ENCODE peak calls at places on chromosome 13, in five cellular contexts. X is dorsolateral prefrontal cortex, E is midbrain, M is Calu3, R is RWPE2. D is an unnamed sample.

GRCh38 chr13:52459668-52460067 is 4.4 kb downstream of the CKAP2 start:
- DNase-seq in M (no peak), E (no peak), R (no peak), X (no peak), D (no peak)

GRCh38 chr13:90047600-90047999 is 1299.9 kb upstream of the MIR17HG start:
- DNase-seq in M (no peak), X (no peak), R (no peak), E (no peak), D (no peak)

GRCh38 chr13:59533561-59534337 is 630.0 kb downstream of the DIAPH3 start:
- DNase-seq in R (peak; percentile 58), E (no peak), X (no peak), M (peak; percentile 13), D (no peak)

GRCh38 chr13:41668130-41668757 is 210.9 kb downstream of the RGCC start:
- DNase-seq in M (peak; percentile 39), X (no peak), R (no peak), E (peak; percentile 84), D (no peak)

GRCh38 chr13:34017231-34017630 is 199.3 kb downstream of the RFC3 start:
- DNase-seq in R (no peak), E (no peak), X (no peak), M (no peak), D (no peak)

GRCh38 chr13:53200498-53201453 is 172.2 kb downstream of the OLFM4 start:
- DNase-seq in R (no peak), E (peak; percentile 23), M (no peak), X (no peak), D (peak; percentile 29)

GRCh38 chr13:108968566-108968965 is 339.2 kb downstream of the MYO16 start:
- DNase-seq in M (no peak), X (no peak), E (no peak), R (no peak), D (no peak)

GRCh38 chr13:51626749-51627148 is 42.5 kb downstream of the WDFY2 start:
- DNase-seq in R (no peak), M (no peak), X (no peak), E (no peak), D (peak; percentile 13)

GRCh38 chr13:107866007-107866665 is 349.2 kb downstream of the LIG4 start:
- DNase-seq in M (peak; percentile 6), R (no peak), X (no peak), E (peak; percentile 63), D (no peak)

GRCh38 chr13:27601208-27601607 is 19.1 kb downstream of the LNX2 start:
- DNase-seq in R (no peak), E (no peak), M (no peak), X (no peak), D (no peak)

GRCh38 chr13:32045963-32046785 is 14.6 kb downstream of the FRY start:
- DNase-seq in E (peak; percentile 76), R (no peak), M (peak; percentile 18), X (no peak), D (no peak)

GRCh38 chr13:98510156-98510509 is 66.8 kb downstream of the STK24 start:
- DNase-seq in X (no peak), E (no peak), M (no peak), R (no peak), D (no peak)

GRCh38 chr13:105410602-105411001 is 1124.9 kb downstream of the EFNB2 start:
- DNase-seq in M (peak; percentile 0), X (peak; percentile 44), R (no peak), E (peak; percentile 55), D (no peak)

GRCh38 chr13:63910406-63910957 is 2494.8 kb upstream of the PCDH20 start:
- DNase-seq in X (no peak), E (peak; percentile 19), M (no peak), R (no peak), D (no peak)

GRCh38 chr13:110634558-110634957 is 19.2 kb downstream of the NAXD start:
- DNase-seq in X (no peak), R (no peak), M (no peak), E (no peak), D (no peak)

GRCh38 chr13:29402168-29402621 is 193.3 kb downstream of the SLC7A1 start:
- DNase-seq in R (no peak), E (no peak), X (no peak), M (no peak), D (no peak)

GRCh38 chr13:112115403-112116091 is 48.6 kb downstream of the SOX1 start:
- DNase-seq in R (no peak), M (no peak), X (no peak), E (no peak), D (no peak)

GRCh38 chr13:30880756-30881155 is 25.3 kb upstream of the MEDAG start:
- DNase-seq in X (no peak), E (no peak), R (no peak), M (no peak), D (no peak)

GRCh38 chr13:72637561-72637960 is 89.9 kb downstream of the MZT1 start:
- DNase-seq in E (no peak), M (no peak), R (no peak), X (no peak), D (no peak)

GRCh38 chr13:112078879-112079526 is 12.1 kb downstream of the SOX1 start:
- DNase-seq in M (no peak), X (no peak), E (no peak), R (no peak), D (no peak)

GRCh38 chr13:27770809-27771208 is 21.5 kb upstream of the GSX1 start:
- DNase-seq in X (no peak), M (peak; percentile 30), R (no peak), E (peak; percentile 2), D (no peak)

GRCh38 chr13:73355134-73355533 is 296.3 kb downstream of the KLF5 start:
- DNase-seq in R (no peak), M (no peak), X (no peak), E (no peak), D (no peak)

GRCh38 chr13:29844441-29844840 is 6.0 kb downstream of the UBL3 start:
- DNase-seq in R (no peak), X (no peak), E (no peak), M (no peak), D (no peak)

GRCh38 chr13:49497272-49497671 is 1.5 kb downstream of the PHF11 start:
- DNase-seq in E (no peak), M (no peak), R (no peak), X (no peak), D (no peak)

GRCh38 chr13:48580185-48580803 is 47.4 kb upstream of the RCBTB2 start:
- DNase-seq in E (peak; percentile 76), X (no peak), R (no peak), M (peak; percentile 60), D (peak; percentile 59)

GRCh38 chr13:99385940-99386339 is 78.7 kb upstream of the GPR183 start:
- DNase-seq in E (no peak), X (no peak), R (no peak), M (no peak), D (no peak)

GRCh38 chr13:75963318-75963717 is 327.2 kb downstream of the LMO7 start:
- DNase-seq in R (no peak), E (no peak), X (no peak), M (no peak), D (no peak)

GRCh38 chr13:38602261-38602660 is 84.6 kb upstream of the FREM2 start:
- DNase-seq in X (no peak), E (no peak), R (no peak), M (peak; percentile 16), D (no peak)

GRCh38 chr13:75901509-75901908 is 265.4 kb downstream of the LMO7 start:
- DNase-seq in M (no peak), E (peak; percentile 30), R (no peak), X (no peak), D (no peak)

GRCh38 chr13:73767191-73767741 is 366.9 kb downstream of the KLF12 start:
- DNase-seq in X (no peak), E (peak; percentile 23), R (no peak), M (no peak), D (no peak)

GRCh38 chr13:25463496-25463895 is 91.7 kb downstream of the ATP8A2 start:
- DNase-seq in M (no peak), X (no peak), R (no peak), E (no peak), D (no peak)

GRCh38 chr13:72726721-72727416 is 560 bp downstream of the MZT1 start:
- DNase-seq in R (no peak), E (no peak), M (peak; percentile 10), X (no peak), D (peak; percentile 45)

GRCh38 chr13:44795176-44795575 is 194.1 kb downstream of the NUFIP1 start:
- DNase-seq in M (no peak), E (no peak), R (no peak), X (no peak), D (no peak)

GRCh38 chr13:75359266-75359665 is 122.7 kb downstream of the TBC1D4 start:
- DNase-seq in M (no peak), X (no peak), E (no peak), R (no peak), D (no peak)

GRCh38 chr13:66207610-66208009 is 1022.5 kb downstream of the PCDH9 start:
- DNase-seq in M (no peak), E (no peak), R (no peak), X (no peak), D (no peak)

GRCh38 chr13:28110414-28110813 is 10.0 kb upstream of the FLT3 start:
- DNase-seq in E (no peak), R (no peak), M (no peak), X (no peak), D (no peak)

GRCh38 chr13:112756967-112757758 is 67.3 kb downstream of the ATP11A start:
- DNase-seq in X (peak; percentile 86), E (peak; percentile 87), R (no peak), M (no peak), D (no peak)

GRCh38 chr13:28468520-28468915 is 26.4 kb downstream of the FLT1 start:
- DNase-seq in R (no peak), X (no peak), M (no peak), E (no peak), D (no peak)

GRCh38 chr13:78372581-78372980 is 230.8 kb downstream of the POU4F1 start:
- DNase-seq in X (no peak), R (no peak), M (no peak), E (no peak), D (no peak)

GRCh38 chr13:100707818-100708740 is 33.5 kb upstream of the TMTC4 start:
- DNase-seq in R (no peak), X (no peak), E (no peak), M (no peak), D (no peak)

D was measured in heart left ventricle.